ENCODE peak calls at places on chromosome 11, in five cellular contexts. One of them, this sample, is unnamed.

GRCh38 chr11:118406599-118407166 is 5.3 kb downstream of the ATP5MG start:
- DNase-seq in upper lobe of right lung: no peak
- DNase-seq in heart right ventricle: no peak
- DNase-seq in endodermal cell: no peak
- DNase-seq in heart left ventricle: no peak
- DNase-seq in this sample: no peak

GRCh38 chr11:10451399-10452116 is 3.5 kb upstream of the AMPD3 start:
- DNase-seq in upper lobe of right lung: no peak
- DNase-seq in heart right ventricle: no peak
- DNase-seq in endodermal cell: no peak
- DNase-seq in heart left ventricle: no peak
- DNase-seq in this sample: no peak

GRCh38 chr11:100932474-100933100 is 197.0 kb downstream of the PGR start:
- DNase-seq in upper lobe of right lung: no peak
- DNase-seq in heart right ventricle: no peak
- DNase-seq in endodermal cell: no peak
- DNase-seq in heart left ventricle: no peak
- DNase-seq in this sample: no peak

GRCh38 chr11:2825886-2826678 is 59.5 kb downstream of the CDKN1C start:
- DNase-seq in upper lobe of right lung: peak
- DNase-seq in heart right ventricle: peak
- DNase-seq in endodermal cell: no peak
- DNase-seq in heart left ventricle: peak
- DNase-seq in this sample: peak

GRCh38 chr11:110337570-110338193 is 41.3 kb upstream of the RDX start:
- DNase-seq in upper lobe of right lung: no peak
- DNase-seq in heart right ventricle: no peak
- DNase-seq in endodermal cell: peak
- DNase-seq in heart left ventricle: no peak
- DNase-seq in this sample: no peak

GRCh38 chr11:17389957-17390649 is 1.6 kb upstream of the KCNJ11 start:
- DNase-seq in upper lobe of right lung: no peak
- DNase-seq in heart right ventricle: no peak
- DNase-seq in endodermal cell: no peak
- DNase-seq in heart left ventricle: no peak
- DNase-seq in this sample: no peak

GRCh38 chr11:22192289-22192641 is 620 bp upstream of the ANO5 start:
- DNase-seq in upper lobe of right lung: no peak
- DNase-seq in heart right ventricle: no peak
- DNase-seq in endodermal cell: peak
- DNase-seq in heart left ventricle: peak
- DNase-seq in this sample: peak

GRCh38 chr11:57481915-57482781 is 21.8 kb downstream of the RTN4RL2 start:
- DNase-seq in upper lobe of right lung: no peak
- DNase-seq in heart right ventricle: no peak
- DNase-seq in endodermal cell: peak
- DNase-seq in heart left ventricle: no peak
- DNase-seq in this sample: no peak

GRCh38 chr11:107496011-107496410 is 38.4 kb upstream of the CWF19L2 start:
- DNase-seq in upper lobe of right lung: no peak
- DNase-seq in heart right ventricle: no peak
- DNase-seq in endodermal cell: no peak
- DNase-seq in heart left ventricle: no peak
- DNase-seq in this sample: no peak

GRCh38 chr11:118545533-118545932 is 14.5 kb downstream of the TMEM25 start:
- DNase-seq in upper lobe of right lung: no peak
- DNase-seq in heart right ventricle: no peak
- DNase-seq in endodermal cell: no peak
- DNase-seq in heart left ventricle: no peak
- DNase-seq in this sample: no peak

GRCh38 chr11:65436412-65437032 is 13.9 kb downstream of the NEAT1 start:
- DNase-seq in upper lobe of right lung: peak
- DNase-seq in heart right ventricle: no peak
- DNase-seq in endodermal cell: no peak
- DNase-seq in heart left ventricle: no peak
- DNase-seq in this sample: no peak

GRCh38 chr11:8325905-8326304 is 62.2 kb upstream of the LMO1 start:
- DNase-seq in upper lobe of right lung: no peak
- DNase-seq in heart right ventricle: no peak
- DNase-seq in endodermal cell: peak
- DNase-seq in heart left ventricle: no peak
- DNase-seq in this sample: no peak

GRCh38 chr11:63765688-63766241 is 2.8 kb downstream of the ZFTA start:
- DNase-seq in upper lobe of right lung: no peak
- DNase-seq in heart right ventricle: no peak
- DNase-seq in endodermal cell: no peak
- DNase-seq in heart left ventricle: no peak
- DNase-seq in this sample: no peak

GRCh38 chr11:57440744-57441414 is 14.0 kb upstream of the SLC43A3 start:
- DNase-seq in upper lobe of right lung: no peak
- DNase-seq in heart right ventricle: no peak
- DNase-seq in endodermal cell: no peak
- DNase-seq in heart left ventricle: no peak
- DNase-seq in this sample: no peak

GRCh38 chr11:5153574-5154431 is 754 bp downstream of the OR52A1 start:
- DNase-seq in upper lobe of right lung: no peak
- DNase-seq in heart right ventricle: no peak
- DNase-seq in endodermal cell: no peak
- DNase-seq in heart left ventricle: no peak
- DNase-seq in this sample: no peak

GRCh38 chr11:21564813-21565212 is 628.1 kb upstream of the ANO5 start:
- DNase-seq in upper lobe of right lung: no peak
- DNase-seq in heart right ventricle: no peak
- DNase-seq in endodermal cell: no peak
- DNase-seq in heart left ventricle: no peak
- DNase-seq in this sample: no peak

GRCh38 chr11:65213322-65214211 is 31.8 kb downstream of the CAPN1 start:
- DNase-seq in upper lobe of right lung: no peak
- DNase-seq in heart right ventricle: no peak
- DNase-seq in endodermal cell: peak
- DNase-seq in heart left ventricle: no peak
- DNase-seq in this sample: no peak

GRCh38 chr11:6755303-6755952 is 16.3 kb downstream of the OR2AG2 start:
- DNase-seq in upper lobe of right lung: no peak
- DNase-seq in heart right ventricle: no peak
- DNase-seq in endodermal cell: peak
- DNase-seq in heart left ventricle: no peak
- DNase-seq in this sample: peak

GRCh38 chr11:70203749-70204465 is 811 bp downstream of the FADD start:
- DNase-seq in upper lobe of right lung: peak
- DNase-seq in heart right ventricle: no peak
- DNase-seq in endodermal cell: no peak
- DNase-seq in heart left ventricle: peak
- DNase-seq in this sample: peak

GRCh38 chr11:3962406-3962840 is 107.0 kb downstream of the STIM1 start:
- DNase-seq in upper lobe of right lung: no peak
- DNase-seq in heart right ventricle: no peak
- DNase-seq in endodermal cell: no peak
- DNase-seq in heart left ventricle: no peak
- DNase-seq in this sample: no peak

GRCh38 chr11:94186342-94187203 is 57.9 kb downstream of the PANX1 start:
- DNase-seq in upper lobe of right lung: no peak
- DNase-seq in heart right ventricle: no peak
- DNase-seq in endodermal cell: no peak
- DNase-seq in heart left ventricle: no peak
- DNase-seq in this sample: no peak

GRCh38 chr11:1671658-1672057 is 25.3 kb upstream of the KRTAP5-6 start:
- DNase-seq in upper lobe of right lung: no peak
- DNase-seq in heart right ventricle: no peak
- DNase-seq in endodermal cell: peak
- DNase-seq in heart left ventricle: no peak
- DNase-seq in this sample: no peak

GRCh38 chr11:34174411-34175041 is 69.1 kb downstream of the NAT10 start:
- DNase-seq in upper lobe of right lung: peak
- DNase-seq in heart right ventricle: peak
- DNase-seq in endodermal cell: peak
- DNase-seq in heart left ventricle: peak
- DNase-seq in this sample: peak

GRCh38 chr11:58622344-58622743 is at the start of gene CNTF:
- DNase-seq in upper lobe of right lung: no peak
- DNase-seq in heart right ventricle: no peak
- DNase-seq in endodermal cell: no peak
- DNase-seq in heart left ventricle: no peak
- DNase-seq in this sample: no peak

GRCh38 chr11:61836193-61836592 is 8.1 kb downstream of the FADS2 start:
- DNase-seq in upper lobe of right lung: no peak
- DNase-seq in heart right ventricle: no peak
- DNase-seq in endodermal cell: no peak
- DNase-seq in heart left ventricle: no peak
- DNase-seq in this sample: no peak

GRCh38 chr11:90197377-90197776 is 25.5 kb downstream of the CHORDC1 start:
- DNase-seq in upper lobe of right lung: no peak
- DNase-seq in heart right ventricle: no peak
- DNase-seq in endodermal cell: no peak
- DNase-seq in heart left ventricle: no peak
- DNase-seq in this sample: no peak

GRCh38 chr11:120797133-120797532 is 226.8 kb upstream of the TBCEL start:
- DNase-seq in upper lobe of right lung: no peak
- DNase-seq in heart right ventricle: no peak
- DNase-seq in endodermal cell: no peak
- DNase-seq in heart left ventricle: no peak
- DNase-seq in this sample: no peak

GRCh38 chr11:1297576-1298473 is 11.6 kb downstream of the TOLLIP start:
- DNase-seq in upper lobe of right lung: peak
- DNase-seq in heart right ventricle: peak
- DNase-seq in endodermal cell: peak
- DNase-seq in heart left ventricle: peak
- DNase-seq in this sample: no peak

GRCh38 chr11:2798951-2799761 is 86.4 kb downstream of the CDKN1C start:
- DNase-seq in upper lobe of right lung: peak
- DNase-seq in heart right ventricle: peak
- DNase-seq in endodermal cell: peak
- DNase-seq in heart left ventricle: peak
- DNase-seq in this sample: no peak

GRCh38 chr11:109425554-109425953 is 3.6 kb downstream of the C11orf87 start:
- DNase-seq in upper lobe of right lung: no peak
- DNase-seq in heart right ventricle: no peak
- DNase-seq in endodermal cell: no peak
- DNase-seq in heart left ventricle: no peak
- DNase-seq in this sample: peak

GRCh38 chr11:1451781-1452470 is 34.7 kb downstream of the MOB2 start:
- DNase-seq in upper lobe of right lung: no peak
- DNase-seq in heart right ventricle: no peak
- DNase-seq in endodermal cell: no peak
- DNase-seq in heart left ventricle: no peak
- DNase-seq in this sample: no peak

GRCh38 chr11:12862761-12863469 is 146.2 kb upstream of the RASSF10 start:
- DNase-seq in upper lobe of right lung: no peak
- DNase-seq in heart right ventricle: peak
- DNase-seq in endodermal cell: peak
- DNase-seq in heart left ventricle: no peak
- DNase-seq in this sample: no peak

DNA sequence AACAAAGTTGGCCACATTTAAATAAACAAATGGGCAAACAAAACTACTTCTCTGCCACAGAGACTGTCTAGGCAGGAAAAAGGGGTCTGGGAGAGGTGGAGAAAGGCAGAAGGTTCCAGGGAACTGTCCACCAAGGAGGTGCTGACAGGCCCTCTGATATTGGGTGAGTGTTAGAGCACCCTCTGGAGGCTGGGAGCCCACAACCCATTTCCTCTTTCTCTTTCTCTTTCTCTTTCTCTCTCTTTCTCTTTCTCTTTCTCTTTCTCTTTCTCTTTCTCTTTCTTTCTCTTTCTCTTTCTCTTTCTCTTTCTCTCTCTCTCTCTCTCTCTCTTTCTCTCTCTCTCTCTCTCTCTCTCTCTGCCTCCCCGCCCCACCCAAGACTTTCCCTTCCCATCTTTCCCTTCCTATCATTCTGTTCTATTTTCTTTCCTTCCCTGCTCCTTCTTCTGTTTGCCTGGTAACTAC is 912.8 kb downstream of the DLG2 start:
- DNase-seq in upper lobe of right lung: no peak
- DNase-seq in heart right ventricle: peak
- DNase-seq in endodermal cell: peak
- DNase-seq in heart left ventricle: peak
- DNase-seq in this sample: peak
- TF ChIP-seq CTCF in upper lobe of right lung: no peak
- TF ChIP-seq CTCF in heart right ventricle: no peak
- TF ChIP-seq CTCF in endodermal cell: peak
- TF ChIP-seq CTCF in heart left ventricle: no peak
- TF ChIP-seq CTCF in this sample: peak

DNA sequence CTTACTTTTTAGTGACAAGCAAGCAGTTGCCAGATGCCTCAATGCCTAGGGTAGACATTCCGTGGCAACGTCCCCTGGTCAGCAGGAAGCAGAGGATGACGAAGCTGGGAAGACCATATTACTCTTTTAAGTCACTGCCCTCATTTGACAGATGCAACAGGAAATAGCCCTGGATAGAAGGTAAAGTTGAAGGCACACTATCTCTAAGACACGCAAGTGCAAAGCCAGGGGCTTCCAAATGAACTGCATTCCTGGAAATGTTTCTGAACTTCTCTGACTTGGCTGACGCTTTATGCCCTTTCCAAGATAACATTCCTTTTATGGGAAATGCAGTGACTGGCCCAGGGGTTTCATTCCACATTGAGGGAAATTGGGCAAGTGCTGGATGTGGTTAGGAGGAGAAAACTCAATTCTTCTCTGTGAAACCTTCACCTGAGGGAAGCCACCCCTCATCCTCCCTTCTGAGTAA is 14.7 kb downstream of the PCSK7 start:
- DNase-seq in upper lobe of right lung: peak
- DNase-seq in heart right ventricle: peak
- DNase-seq in endodermal cell: no peak
- DNase-seq in heart left ventricle: no peak
- DNase-seq in this sample: no peak
- H3K27ac ChIP-seq in upper lobe of right lung: no peak
- H3K27ac ChIP-seq in heart right ventricle: peak
- H3K27ac ChIP-seq in endodermal cell: no peak
- H3K27ac ChIP-seq in heart left ventricle: peak
- H3K27ac ChIP-seq in this sample: no peak

GRCh38 chr11:15127341-15127740 is 12.6 kb downstream of the INSC start:
- DNase-seq in upper lobe of right lung: no peak
- DNase-seq in heart right ventricle: no peak
- DNase-seq in endodermal cell: no peak
- DNase-seq in heart left ventricle: no peak
- DNase-seq in this sample: no peak

GRCh38 chr11:15119826-15120225 is 5.1 kb downstream of the INSC start:
- DNase-seq in upper lobe of right lung: no peak
- DNase-seq in heart right ventricle: no peak
- DNase-seq in endodermal cell: no peak
- DNase-seq in heart left ventricle: no peak
- DNase-seq in this sample: no peak

GRCh38 chr11:15123849-15124248 is 9.1 kb downstream of the INSC start:
- DNase-seq in upper lobe of right lung: no peak
- DNase-seq in heart right ventricle: no peak
- DNase-seq in endodermal cell: no peak
- DNase-seq in heart left ventricle: no peak
- DNase-seq in this sample: no peak

GRCh38 chr11:15128621-15129020 is 13.9 kb downstream of the INSC start:
- DNase-seq in upper lobe of right lung: no peak
- DNase-seq in heart right ventricle: no peak
- DNase-seq in endodermal cell: no peak
- DNase-seq in heart left ventricle: no peak
- DNase-seq in this sample: no peak

GRCh38 chr11:15124528-15124927 is 9.8 kb downstream of the INSC start:
- DNase-seq in upper lobe of right lung: no peak
- DNase-seq in heart right ventricle: no peak
- DNase-seq in endodermal cell: no peak
- DNase-seq in heart left ventricle: no peak
- DNase-seq in this sample: no peak
- H3K4me3 ChIP-seq in upper lobe of right lung: no peak
- H3K4me3 ChIP-seq in heart right ventricle: no peak
- H3K4me3 ChIP-seq in endodermal cell: no peak
- H3K4me3 ChIP-seq in heart left ventricle: no peak
- H3K4me3 ChIP-seq in this sample: no peak

GRCh38 chr11:77994434-77995362 is at the start of gene INTS4:
- DNase-seq in upper lobe of right lung: peak
- DNase-seq in heart right ventricle: peak
- DNase-seq in endodermal cell: peak
- DNase-seq in heart left ventricle: peak
- DNase-seq in this sample: peak
- TF ChIP-seq CTCF in upper lobe of right lung: no peak
- TF ChIP-seq CTCF in heart right ventricle: no peak
- TF ChIP-seq CTCF in endodermal cell: no peak
- TF ChIP-seq CTCF in heart left ventricle: no peak
- TF ChIP-seq CTCF in this sample: no peak

This sample was measured in WERI-Rb-1.